ENCODE peak calls at places on chromosome 1, in seven cellular contexts. F, A, S, G, X, E and J are unnamed samples.

GRCh38 chr1:29481031-29481430 is 244.7 kb downstream of the PTPRU start:
- DNase-seq in F (no peak), A (no peak), S (no peak), G (no peak), X (no peak), E (no peak), J (no peak)

GRCh38 chr1:34113887-34114286 is 51.1 kb downstream of the CSMD2 start:
- DNase-seq in F (no peak), A (no peak), S (no peak), G (peak), X (peak), E (no peak), J (no peak)

GRCh38 chr1:155064109-155064812 is 721 bp downstream of the EFNA4 start:
- DNase-seq in F (no peak), A (peak), S (peak), G (no peak), X (no peak), E (no peak), J (peak)

GRCh38 chr1:75696000-75696399 is 28.5 kb upstream of the ACADM start:
- DNase-seq in F (no peak), A (no peak), S (no peak), G (no peak), X (no peak), E (no peak), J (no peak)

GRCh38 chr1:78370356-78370755 is 120.4 kb upstream of the PTGFR start:
- DNase-seq in F (peak), A (peak), S (no peak), G (no peak), X (peak), E (no peak), J (peak)

GRCh38 chr1:38989979-38990378 is 1.1 kb upstream of the AKIRIN1 start:
- DNase-seq in F (no peak), A (no peak), S (no peak), G (no peak), X (no peak), E (no peak), J (no peak)

GRCh38 chr1:20115479-20115878 is 3.9 kb downstream of the PLA2G2D start:
- DNase-seq in F (no peak), A (no peak), S (no peak), G (no peak), X (no peak), E (no peak), J (no peak)

GRCh38 chr1:230744382-230744781 is 2.8 kb upstream of the CAPN9 start:
- DNase-seq in F (peak), A (peak), S (no peak), G (no peak), X (no peak), E (peak), J (no peak)

GRCh38 chr1:237913345-237913744 is 22.6 kb upstream of the ZP4 start:
- DNase-seq in F (no peak), A (no peak), S (no peak), G (no peak), X (no peak), E (no peak), J (no peak)

GRCh38 chr1:163130250-163130856 is 61.2 kb downstream of the RGS4 start:
- DNase-seq in F (no peak), A (peak), S (no peak), G (no peak), X (no peak), E (no peak), J (no peak)

GRCh38 chr1:147062951-147063350 is 109.3 kb downstream of the PRKAB2 start:
- DNase-seq in F (no peak), A (no peak), S (no peak), G (no peak), X (no peak), E (no peak), J (no peak)

GRCh38 chr1:69827732-69828131 is 260.0 kb downstream of the LRRC7 start:
- DNase-seq in F (no peak), A (no peak), S (no peak), G (no peak), X (no peak), E (no peak), J (no peak)

GRCh38 chr1:246254854-246255253 is 252.2 kb downstream of the SMYD3 start:
- DNase-seq in F (no peak), A (no peak), S (no peak), G (no peak), X (no peak), E (no peak), J (no peak)

GRCh38 chr1:181112071-181112929 is 23.8 kb downstream of the IER5 start:
- DNase-seq in F (peak), A (peak), S (peak), G (peak), X (peak), E (peak), J (no peak)

GRCh38 chr1:28208818-28209441 is 23.9 kb downstream of the DNAJC8 start:
- DNase-seq in F (peak), A (peak), S (peak), G (peak), X (peak), E (peak), J (peak)

GRCh38 chr1:75208862-75209261 is 74.7 kb downstream of the LHX8 start:
- DNase-seq in F (no peak), A (no peak), S (no peak), G (no peak), X (no peak), E (no peak), J (no peak)

GRCh38 chr1:28322209-28322608 is 6.6 kb upstream of the MED18 start:
- DNase-seq in F (no peak), A (no peak), S (no peak), G (no peak), X (no peak), E (no peak), J (no peak)

DNA sequence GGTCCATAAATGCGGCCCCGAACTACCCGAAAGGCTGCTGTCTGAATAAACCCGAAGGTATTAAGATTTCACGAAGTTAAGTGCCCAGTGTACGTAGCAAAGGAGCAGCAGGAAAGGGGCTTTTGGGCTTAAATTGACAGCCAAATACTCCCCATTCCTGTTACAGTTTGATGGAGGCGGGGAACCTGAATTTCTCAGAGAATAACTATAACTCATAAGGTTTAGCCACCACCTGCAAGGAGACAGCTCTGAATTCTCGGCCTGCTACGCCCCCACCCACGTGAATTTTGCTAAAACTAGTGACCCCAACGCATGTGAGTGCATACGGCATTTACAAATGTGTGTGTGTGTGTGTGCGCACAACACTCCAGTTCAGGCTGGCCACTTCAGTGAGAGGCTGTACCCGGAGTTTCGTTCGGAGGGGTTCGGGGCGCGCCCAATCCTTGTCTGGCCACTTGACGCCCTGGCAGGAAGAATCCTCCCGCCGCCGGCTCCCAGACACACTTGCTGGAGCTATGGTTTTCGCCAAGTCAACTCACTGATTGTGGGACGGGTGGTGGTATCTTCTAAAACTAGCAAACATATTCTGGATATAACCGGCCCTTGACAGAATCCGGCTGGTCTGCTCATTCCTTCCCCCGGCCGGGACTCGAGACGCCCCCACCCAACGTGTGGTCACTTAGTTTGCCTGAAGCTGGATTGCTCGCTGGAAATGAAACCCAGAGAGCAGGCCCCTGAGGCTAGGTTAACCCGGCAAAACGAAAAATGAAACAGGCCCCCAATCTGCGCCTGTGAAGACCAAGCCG is 4.9 kb downstream of the GFI1 start:
- DNase-seq in F (no peak), A (no peak), S (no peak), G (no peak), X (peak), E (no peak), J (no peak)
- H2AFZ ChIP-seq in F (no peak), A (peak), S (no peak), G (no peak), X (peak), E (no peak), J (no peak)

GRCh38 chr1:205456868-205457724 is 1.3 kb upstream of the BLACAT1 start:
- DNase-seq in F (no peak), A (no peak), S (peak), G (no peak), X (no peak), E (no peak), J (no peak)
- H2AFZ ChIP-seq in F (no peak), A (no peak), S (peak), G (peak), X (peak), E (peak), J (no peak)

GRCh38 chr1:87151500-87152421 is 176.9 kb upstream of the LMO4 start:
- DNase-seq in F (peak), A (peak), S (peak), G (no peak), X (no peak), E (no peak), J (peak)
- H2AFZ ChIP-seq in F (peak), A (peak), S (no peak), G (no peak), X (no peak), E (no peak), J (peak)

GRCh38 chr1:209692745-209693504 is 11.7 kb upstream of the HSD11B1 start:
- DNase-seq in F (peak), A (peak), S (peak), G (peak), X (peak), E (peak), J (peak)
- H2AFZ ChIP-seq in F (no peak), A (no peak), S (no peak), G (peak), X (peak), E (no peak), J (peak)

GRCh38 chr1:46523556-46524443 is 27.6 kb downstream of the KNCN start:
- DNase-seq in F (no peak), A (no peak), S (peak), G (no peak), X (peak), E (no peak), J (no peak)

GRCh38 chr1:46522969-46523320 is 28.5 kb downstream of the KNCN start:
- DNase-seq in F (no peak), A (no peak), S (peak), G (no peak), X (no peak), E (no peak), J (no peak)

GRCh38 chr1:46526013-46526688 is 25.3 kb downstream of the KNCN start:
- DNase-seq in F (no peak), A (no peak), S (no peak), G (no peak), X (no peak), E (peak), J (no peak)

GRCh38 chr1:46525253-46525983 is 26.0 kb downstream of the KNCN start:
- DNase-seq in F (no peak), A (no peak), S (no peak), G (no peak), X (no peak), E (no peak), J (no peak)

DNA sequence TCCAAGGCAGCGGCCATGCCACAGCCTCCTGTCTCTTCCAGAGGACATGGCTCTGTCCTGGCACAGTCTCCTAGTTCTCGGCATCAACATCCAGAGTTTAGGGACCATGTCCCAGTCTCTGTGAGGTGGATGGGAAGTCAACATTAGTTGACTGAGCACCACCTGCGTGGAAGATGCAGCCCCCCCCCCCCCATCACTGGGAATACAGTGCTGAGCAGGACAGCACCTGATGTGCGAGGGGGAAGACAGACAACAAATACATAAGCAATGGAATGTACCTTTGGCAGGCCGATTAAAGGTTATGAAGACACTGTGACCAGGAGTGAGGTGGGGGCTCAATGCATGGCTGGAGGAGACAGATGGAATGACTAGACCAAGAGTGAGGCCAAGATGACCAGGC is 26.6 kb downstream of the KNCN start:
- DNase-seq in F (no peak), A (no peak), S (no peak), G (no peak), X (no peak), E (no peak), J (no peak)
- H2AFZ ChIP-seq in F (no peak), A (no peak), S (no peak), G (no peak), X (no peak), E (no peak), J (no peak)